ENCODE peak calls at places on chromosomes 13 and 19, in nine cellular contexts. I is GM13977, W is tibial artery, Y is H9, E is SK-N-SH, H is GM13976, B is mammary epithelial cell, D is BE2C, U is aorta. L is an unnamed sample.

GRCh38 chr13:51534075-51534817 is 50.0 kb upstream of the WDFY2 start:
- DNase-seq in I (no peak), W (peak; percentile 70), Y (no peak), E (no peak), H (no peak), B (peak; percentile 35), D (no peak), U (no peak), L (peak; percentile 81)

GRCh38 chr19:52196256-52196967 is 6.6 kb downstream of the PPP2R1A start:
- DNase-seq in I (no peak), W (no peak), Y (no peak), E (no peak), H (no peak), B (no peak), D (no peak), U (no peak), L (no peak)

GRCh38 chr13:44272692-44273091 is 100.9 kb upstream of the SERP2 start:
- DNase-seq in I (no peak), W (no peak), Y (no peak), E (no peak), H (no peak), B (no peak), D (no peak), U (no peak), L (no peak)

GRCh38 chr19:57063070-57063469 is 56.7 kb upstream of the USP29 start:
- DNase-seq in I (no peak), W (no peak), Y (no peak), E (no peak), H (no peak), B (no peak), D (no peak), U (no peak), L (no peak)

GRCh38 chr13:51804295-51805172 is 571 bp upstream of the DHRS12 start:
- DNase-seq in I (peak; percentile 46), W (peak; percentile 40), Y (no peak), E (peak; percentile 47), H (no peak), B (no peak), D (no peak), U (no peak), L (peak; percentile 77)

GRCh38 chr13:35855531-35856019 is 275.6 kb downstream of the DCLK1 start:
- DNase-seq in I (no peak), W (no peak), Y (peak; percentile 97), E (no peak), H (no peak), B (peak; percentile 78), D (peak; percentile 15), U (no peak), L (no peak)

GRCh38 chr13:31441804-31442487 is 242.2 kb downstream of the B3GLCT start:
- DNase-seq in I (no peak), W (no peak), Y (no peak), E (no peak), H (no peak), B (no peak), D (peak; percentile 16), U (no peak), L (no peak)

GRCh38 chr19:38596057-38596981 is 21.4 kb downstream of the MAP4K1 start:
- DNase-seq in I (no peak), W (no peak), Y (peak; percentile 96), E (peak; percentile 88), H (no peak), B (no peak), D (peak; percentile 90), U (no peak), L (no peak)

GRCh38 chr19:19276851-19277250 is 3.8 kb upstream of the TM6SF2 start:
- DNase-seq in I (no peak), W (no peak), Y (no peak), E (peak; percentile 22), H (no peak), B (no peak), D (no peak), U (no peak), L (no peak)

GRCh38 chr19:56170261-56170660 is 5.5 kb upstream of the GALP start:
- DNase-seq in I (no peak), W (no peak), Y (no peak), E (no peak), H (no peak), B (peak; percentile 75), D (no peak), U (no peak), L (no peak)

GRCh38 chr13:80979035-80979641 is 638.2 kb upstream of the SPRY2 start:
- DNase-seq in I (peak; percentile 44), W (peak; percentile 23), Y (peak; percentile 57), E (peak; percentile 59), H (peak; percentile 63), B (peak; percentile 42), D (peak; percentile 54), U (no peak), L (no peak)

GRCh38 chr19:7795555-7796161 is 32.6 kb downstream of the CLEC4M start:
- DNase-seq in I (no peak), W (no peak), Y (no peak), E (no peak), H (no peak), B (no peak), D (no peak), U (no peak), L (no peak)

GRCh38 chr19:10567696-10568443 is 909 bp downstream of the CDKN2D start:
- DNase-seq in I (peak; percentile 5), W (no peak), Y (no peak), E (no peak), H (no peak), B (no peak), D (no peak), U (no peak), L (no peak)

GRCh38 chr13:50742353-50742752 is 101.1 kb downstream of the DLEU7 start:
- DNase-seq in I (no peak), W (no peak), Y (no peak), E (no peak), H (no peak), B (no peak), D (no peak), U (no peak), L (no peak)

L was measured in cardiac septum.